ENCODE peak calls at places on chromosomes 13 and 19, in six cellular contexts. One of them, this sample, is unnamed.

GRCh38 chr13:61276401-61276800 is 139.2 kb downstream of the PCDH20 start:
- DNase-seq in MM.1S: no peak
- DNase-seq in thyroid gland: no peak
- DNase-seq in uterus: no peak
- DNase-seq in Caco-2: no peak
- DNase-seq in left ventricle myocardium inferior: no peak
- DNase-seq in this sample: no peak

GRCh38 chr19:49861127-49861526 is 6.2 kb downstream of the PNKP start:
- DNase-seq in uterus: peak; percentile 32
- DNase-seq in Caco-2: no peak
- DNase-seq in thyroid gland: no peak
- DNase-seq in MM.1S: no peak
- DNase-seq in left ventricle myocardium inferior: no peak
- DNase-seq in this sample: no peak

GRCh38 chr19:35208121-35208520 is 20.4 kb downstream of the FAM187B start:
- DNase-seq in uterus: no peak
- DNase-seq in left ventricle myocardium inferior: no peak
- DNase-seq in Caco-2: no peak
- DNase-seq in MM.1S: no peak
- DNase-seq in thyroid gland: no peak
- DNase-seq in this sample: no peak

GRCh38 chr13:22061371-22061805 is 390.5 kb downstream of the FGF9 start:
- DNase-seq in MM.1S: no peak
- DNase-seq in uterus: no peak
- DNase-seq in thyroid gland: no peak
- DNase-seq in left ventricle myocardium inferior: no peak
- DNase-seq in Caco-2: peak; percentile 32
- DNase-seq in this sample: peak; percentile 51

GRCh38 chr13:65456150-65456912 is 1773.8 kb downstream of the PCDH9 start:
- DNase-seq in uterus: no peak
- DNase-seq in Caco-2: no peak
- DNase-seq in thyroid gland: no peak
- DNase-seq in left ventricle myocardium inferior: no peak
- DNase-seq in MM.1S: no peak
- DNase-seq in this sample: no peak

GRCh38 chr19:1780272-1780957 is 27.1 kb downstream of the ONECUT3 start:
- DNase-seq in uterus: no peak
- DNase-seq in MM.1S: peak; percentile 28
- DNase-seq in thyroid gland: no peak
- DNase-seq in Caco-2: no peak
- DNase-seq in left ventricle myocardium inferior: no peak
- DNase-seq in this sample: no peak

GRCh38 chr19:55654323-55654832 is 457 bp upstream of the U2AF2 start:
- DNase-seq in uterus: peak; percentile 99
- DNase-seq in left ventricle myocardium inferior: peak; percentile 99
- DNase-seq in Caco-2: peak; percentile 99
- DNase-seq in thyroid gland: peak; percentile 100
- DNase-seq in MM.1S: peak; percentile 100
- DNase-seq in this sample: peak; percentile 100

GRCh38 chr13:27000686-27001085 is 170.9 kb downstream of the USP12 start:
- DNase-seq in thyroid gland: no peak
- DNase-seq in uterus: no peak
- DNase-seq in Caco-2: no peak
- DNase-seq in MM.1S: no peak
- DNase-seq in left ventricle myocardium inferior: no peak
- DNase-seq in this sample: no peak

GRCh38 chr19:14467816-14468215 is 7.3 kb downstream of the PTGER1 start:
- DNase-seq in left ventricle myocardium inferior: no peak
- DNase-seq in thyroid gland: no peak
- DNase-seq in uterus: no peak
- DNase-seq in Caco-2: no peak
- DNase-seq in MM.1S: no peak
- DNase-seq in this sample: no peak

GRCh38 chr13:114115191-114115671 is 17.2 kb downstream of the RASA3 start:
- DNase-seq in left ventricle myocardium inferior: no peak
- DNase-seq in uterus: peak; percentile 20
- DNase-seq in Caco-2: peak; percentile 62
- DNase-seq in thyroid gland: peak; percentile 1
- DNase-seq in MM.1S: no peak
- DNase-seq in this sample: no peak

GRCh38 chr13:36857273-36857672 is 38.3 kb downstream of the RFXAP start:
- DNase-seq in thyroid gland: no peak
- DNase-seq in Caco-2: no peak
- DNase-seq in left ventricle myocardium inferior: no peak
- DNase-seq in uterus: no peak
- DNase-seq in MM.1S: no peak
- DNase-seq in this sample: no peak

GRCh38 chr13:36862722-36863121 is 43.7 kb downstream of the RFXAP start:
- DNase-seq in uterus: no peak
- DNase-seq in left ventricle myocardium inferior: no peak
- DNase-seq in thyroid gland: no peak
- DNase-seq in Caco-2: no peak
- DNase-seq in MM.1S: no peak
- DNase-seq in this sample: no peak

GRCh38 chr13:36858285-36858684 is 39.3 kb downstream of the RFXAP start:
- DNase-seq in uterus: no peak
- DNase-seq in thyroid gland: no peak
- DNase-seq in Caco-2: peak; percentile 63
- DNase-seq in left ventricle myocardium inferior: no peak
- DNase-seq in MM.1S: peak; percentile 18
- DNase-seq in this sample: peak; percentile 56

GRCh38 chr13:36862002-36862706 is 43.1 kb downstream of the RFXAP start:
- DNase-seq in left ventricle myocardium inferior: no peak
- DNase-seq in Caco-2: no peak
- DNase-seq in MM.1S: no peak
- DNase-seq in uterus: no peak
- DNase-seq in thyroid gland: no peak
- DNase-seq in this sample: no peak

DNA sequence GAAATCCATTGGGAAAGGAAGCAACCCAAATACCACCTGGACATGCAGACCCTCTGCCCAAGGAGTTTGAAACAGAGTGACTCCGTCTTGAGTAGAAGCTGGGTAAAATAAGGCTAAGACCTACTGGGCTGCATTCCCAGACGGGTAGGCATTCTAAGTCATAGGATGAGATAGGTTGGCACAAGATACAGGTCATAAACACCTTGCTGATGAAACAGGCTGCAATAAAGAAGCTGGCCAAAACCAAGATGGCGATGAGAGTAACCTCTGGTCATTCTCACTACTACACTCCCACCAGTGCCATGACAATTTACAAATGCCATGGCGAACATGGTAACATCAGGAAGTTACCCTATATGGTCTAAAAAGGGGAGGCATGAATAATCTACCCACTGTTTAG is 40.2 kb downstream of the RFXAP start:
- DNase-seq in left ventricle myocardium inferior: no peak
- DNase-seq in uterus: no peak
- DNase-seq in thyroid gland: no peak
- DNase-seq in MM.1S: no peak
- DNase-seq in Caco-2: no peak
- DNase-seq in this sample: no peak
- H3K36me3 ChIP-seq in left ventricle myocardium inferior: peaks cover 4% of the 10 kb centered on the region
- H3K36me3 ChIP-seq in uterus: no peaks in the 10 kb centered on the region
- H3K36me3 ChIP-seq in thyroid gland: peaks cover 12% of the 10 kb centered on the region
- H3K36me3 ChIP-seq in MM.1S: no peaks in the 10 kb centered on the region
- H3K36me3 ChIP-seq in Caco-2: no peaks in the 10 kb centered on the region
- H3K36me3 ChIP-seq in this sample: no peaks in the 10 kb centered on the region

DNA sequence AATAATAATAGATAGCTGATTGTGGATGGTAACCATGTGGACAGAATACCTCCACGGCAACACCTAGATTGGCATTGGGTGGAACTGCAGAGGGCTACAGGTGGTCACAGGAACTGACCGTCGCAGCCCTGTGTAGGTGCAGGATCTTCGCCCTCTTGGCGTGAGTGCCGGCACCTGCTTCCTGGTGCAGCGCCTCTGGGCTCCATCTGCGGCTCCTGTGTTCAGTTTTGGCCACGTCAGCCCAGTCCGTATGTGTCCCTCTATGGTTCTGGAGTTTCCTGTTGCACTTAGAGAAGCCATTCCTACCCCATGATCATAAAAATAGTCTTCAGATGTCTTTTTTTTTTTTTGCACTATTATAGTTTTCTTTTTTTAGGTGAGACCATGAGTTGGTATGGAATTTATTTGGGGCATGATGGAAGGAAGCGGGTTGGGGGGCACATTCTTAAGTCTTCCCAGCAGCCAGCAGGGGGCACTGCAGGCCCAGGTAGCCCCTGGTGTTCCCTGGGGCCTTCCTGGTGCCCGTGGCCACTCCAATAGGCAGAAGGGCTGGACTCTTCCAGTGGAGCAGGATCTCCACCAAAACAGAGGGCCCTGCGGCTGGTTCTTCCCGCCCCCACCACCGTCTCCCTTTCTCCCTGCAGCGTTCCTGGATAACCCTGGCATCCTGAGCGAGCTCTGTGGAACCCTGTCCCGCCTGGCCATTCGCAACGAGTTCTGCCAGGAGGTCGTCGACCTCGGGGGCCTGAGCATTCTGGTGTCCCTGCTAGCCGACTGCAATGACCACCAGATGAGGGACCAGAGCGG is 10.1 kb upstream of the SLC25A42 start:
- DNase-seq in left ventricle myocardium inferior: peak; percentile 76
- DNase-seq in MM.1S: peak; percentile 55
- DNase-seq in Caco-2: peak; percentile 69
- DNase-seq in thyroid gland: peak; percentile 79
- DNase-seq in uterus: peak; percentile 61
- DNase-seq in this sample: peak; percentile 52
- H3K36me3 ChIP-seq in left ventricle myocardium inferior: peaks cover 50% of the 10 kb centered on the region
- H3K36me3 ChIP-seq in MM.1S: peaks cover 4% of the 10 kb centered on the region
- H3K36me3 ChIP-seq in Caco-2: peaks cover 5% of the 10 kb centered on the region
- H3K36me3 ChIP-seq in thyroid gland: peaks cover 29% of the 10 kb centered on the region
- H3K36me3 ChIP-seq in uterus: no peaks in the 10 kb centered on the region
- H3K36me3 ChIP-seq in this sample: peaks cover 53% of the 10 kb centered on the region

GRCh38 chr19:57786906-57787305 is 17.4 kb downstream of the ZNF586 start:
- DNase-seq in MM.1S: no peak
- DNase-seq in Caco-2: no peak
- DNase-seq in thyroid gland: no peak
- DNase-seq in left ventricle myocardium inferior: no peak
- DNase-seq in uterus: no peak
- DNase-seq in this sample: no peak

GRCh38 chr19:57789288-57789687 is 19.8 kb downstream of the ZNF586 start:
- DNase-seq in thyroid gland: no peak
- DNase-seq in left ventricle myocardium inferior: no peak
- DNase-seq in uterus: no peak
- DNase-seq in MM.1S: no peak
- DNase-seq in Caco-2: no peak
- DNase-seq in this sample: no peak

GRCh38 chr19:57788114-57788692 is 18.7 kb downstream of the ZNF586 start:
- DNase-seq in MM.1S: no peak
- DNase-seq in thyroid gland: no peak
- DNase-seq in uterus: no peak
- DNase-seq in Caco-2: no peak
- DNase-seq in left ventricle myocardium inferior: no peak
- DNase-seq in this sample: no peak

DNA sequence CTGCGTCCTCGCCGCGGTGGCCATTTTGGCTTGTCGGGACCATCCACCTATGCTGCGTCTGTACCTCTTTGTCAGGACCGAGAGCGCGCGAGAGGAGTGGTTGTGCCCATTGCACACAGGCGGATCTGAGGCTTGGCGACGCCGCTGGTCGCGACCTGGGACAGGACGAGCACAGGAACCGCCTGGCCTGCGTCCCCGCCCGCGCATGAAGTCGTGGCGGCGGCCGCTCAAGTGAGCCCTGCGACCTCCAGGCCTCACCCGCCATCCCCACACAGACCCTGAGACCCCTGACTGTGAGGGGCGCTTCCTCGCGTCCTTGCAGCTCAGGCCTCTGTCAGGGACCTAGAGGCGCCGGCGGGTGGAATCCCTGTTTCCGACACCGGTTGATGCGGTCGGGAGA is 16.8 kb downstream of the ZNF586 start:
- DNase-seq in MM.1S: no peak
- DNase-seq in Caco-2: no peak
- DNase-seq in thyroid gland: no peak
- DNase-seq in left ventricle myocardium inferior: no peak
- DNase-seq in uterus: no peak
- DNase-seq in this sample: no peak
- H3K36me3 ChIP-seq in MM.1S: peaks cover 3% of the 10 kb centered on the region
- H3K36me3 ChIP-seq in Caco-2: no peaks in the 10 kb centered on the region
- H3K36me3 ChIP-seq in thyroid gland: no peaks in the 10 kb centered on the region
- H3K36me3 ChIP-seq in left ventricle myocardium inferior: peaks cover 94% of the 10 kb centered on the region
- H3K36me3 ChIP-seq in uterus: no peaks in the 10 kb centered on the region
- H3K36me3 ChIP-seq in this sample: peaks cover 10% of the 10 kb centered on the region

GRCh38 chr19:46674416-46675178 is 13.6 kb upstream of the DACT3 start:
- DNase-seq in left ventricle myocardium inferior: no peak
- DNase-seq in Caco-2: peak; percentile 77
- DNase-seq in MM.1S: no peak
- DNase-seq in uterus: no peak
- DNase-seq in thyroid gland: no peak
- DNase-seq in this sample: no peak

GRCh38 chr19:46678110-46678732 is 17.2 kb upstream of the DACT3 start:
- DNase-seq in left ventricle myocardium inferior: no peak
- DNase-seq in uterus: no peak
- DNase-seq in MM.1S: no peak
- DNase-seq in thyroid gland: no peak
- DNase-seq in Caco-2: peak; percentile 52
- DNase-seq in this sample: peak; percentile 67
- H3K36me3 ChIP-seq in left ventricle myocardium inferior: peaks cover 81% of the 10 kb centered on the region
- H3K36me3 ChIP-seq in uterus: no peaks in the 10 kb centered on the region
- H3K36me3 ChIP-seq in MM.1S: peaks cover 20% of the 10 kb centered on the region
- H3K36me3 ChIP-seq in thyroid gland: peaks cover 58% of the 10 kb centered on the region
- H3K36me3 ChIP-seq in Caco-2: no peaks in the 10 kb centered on the region
- H3K36me3 ChIP-seq in this sample: peaks cover 88% of the 10 kb centered on the region

DNA sequence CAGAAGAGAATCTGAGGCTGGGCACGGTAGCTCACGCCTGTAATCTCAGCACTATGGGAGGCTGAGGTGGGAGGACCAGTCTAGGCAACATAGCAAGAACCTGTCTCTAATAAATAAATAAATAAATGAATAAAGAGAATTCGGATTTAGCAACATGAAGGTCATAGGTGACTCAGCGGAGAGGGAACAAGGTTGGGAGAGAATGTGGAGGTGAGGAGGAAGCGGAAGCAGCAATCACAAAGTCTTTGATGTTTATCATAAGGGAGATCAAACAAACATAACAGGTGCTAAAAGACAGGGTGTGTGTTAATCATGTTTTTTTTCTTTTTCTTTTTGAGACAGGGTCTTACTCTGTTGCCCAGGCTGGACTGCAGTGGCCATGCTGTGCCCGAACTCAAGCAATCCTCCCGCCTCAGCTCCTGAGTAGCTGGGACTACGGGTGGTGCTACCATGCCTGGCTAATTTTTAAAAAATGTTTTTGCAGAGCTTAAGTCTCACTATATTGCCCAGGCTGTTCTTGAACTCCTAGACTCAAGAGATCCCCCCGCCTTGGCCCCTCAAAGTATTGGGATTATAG is 16.3 kb downstream of the PBX4 start:
- DNase-seq in MM.1S: no peak
- DNase-seq in Caco-2: no peak
- DNase-seq in left ventricle myocardium inferior: no peak
- DNase-seq in uterus: no peak
- DNase-seq in thyroid gland: no peak
- DNase-seq in this sample: peak; percentile 56
- H3K36me3 ChIP-seq in MM.1S: no peaks in the 10 kb centered on the region
- H3K36me3 ChIP-seq in Caco-2: no peaks in the 10 kb centered on the region
- H3K36me3 ChIP-seq in left ventricle myocardium inferior: no peaks in the 10 kb centered on the region
- H3K36me3 ChIP-seq in uterus: no peaks in the 10 kb centered on the region
- H3K36me3 ChIP-seq in thyroid gland: no peaks in the 10 kb centered on the region
- H3K36me3 ChIP-seq in this sample: no peaks in the 10 kb centered on the region